ENCODE peak calls at places on chromosomes 3 and 15, in four cellular contexts. J is activated naive CD8-positive, alpha-beta T cell treated with anti-CD3 and anti-CD28 coated beads, Interleukin-2, amount 50 U/mL, for 24 hours; C is iris pigment epithelial cell; E is HTR-8/SVneo. R is an unnamed sample.

GRCh38 chr3:35523838-35524237 is 115.5 kb upstream of the ARPP21 start:
- DNase-seq in J (no peak), C (peak), E (no peak), R (peak)

GRCh38 chr3:41260063-41260450 is 60.8 kb downstream of the CTNNB1 start:
- DNase-seq in J (no peak), C (no peak), E (no peak), R (no peak)

GRCh38 chr3:156787926-156788663 is 38.1 kb upstream of the LEKR1 start:
- DNase-seq in J (no peak), C (peak), E (peak), R (peak)

GRCh38 chr15:45678459-45679178 is 43.8 kb downstream of the SQOR start:
- DNase-seq in J (no peak), C (peak), E (no peak), R (no peak)

GRCh38 chr3:129233538-129233937 is 15.9 kb upstream of the COPG1 start:
- DNase-seq in J (peak), C (no peak), E (no peak), R (no peak)

GRCh38 chr15:84811828-84812227 is 5.3 kb upstream of the ALPK3 start:
- DNase-seq in J (no peak), C (no peak), E (no peak), R (no peak)

GRCh38 chr3:60025071-60026055 is 975.5 kb upstream of the CFAP20DC start:
- DNase-seq in J (no peak), C (peak), E (no peak), R (peak)

GRCh38 chr3:42157915-42158538 is 66.9 kb downstream of the TRAK1 start:
- DNase-seq in J (no peak), C (peak), E (no peak), R (no peak)

GRCh38 chr3:99625237-99625622 is 13.2 kb upstream of the COL8A1 start:
- DNase-seq in J (no peak), C (no peak), E (no peak), R (no peak)

GRCh38 chr3:60274646-60275045 is 976.6 kb downstream of the FHIT start:
- DNase-seq in J (no peak), C (no peak), E (no peak), R (no peak)

GRCh38 chr15:58442122-58442521 is 10.3 kb downstream of the LIPC start:
- DNase-seq in J (no peak), C (no peak), E (no peak), R (no peak)

GRCh38 chr3:192857148-192857735 is 60.4 kb downstream of the MB21D2 start:
- DNase-seq in J (no peak), C (no peak), E (no peak), R (no peak)

GRCh38 chr15:36177590-36178281 is 401.7 kb upstream of the CDIN1 start:
- DNase-seq in J (no peak), C (peak), E (no peak), R (no peak)

GRCh38 chr15:51253385-51253784 is 85.0 kb downstream of the CYP19A1 start:
- DNase-seq in J (no peak), C (no peak), E (no peak), R (no peak)

GRCh38 chr3:115709135-115709534 is 85.8 kb downstream of the GAP43 start:
- DNase-seq in J (no peak), C (no peak), E (no peak), R (no peak)